ENCODE peak calls at places on chromosomes 11 and 22, in eight cellular contexts. G is AG09319, P is upper lobe of left lung, T is ovary, D is GM10248, N is mesothelial cell of epicardium, W is AG04449, U is cardiac fibroblast. Q is an unnamed sample.

GRCh38 chr22:43992331-43992821 is 31.7 kb upstream of the PARVB start:
- DNase-seq in T (no peak), P (no peak), D (no peak), U (peak; percentile 17), G (no peak), W (peak; percentile 7), N (no peak), Q (no peak)

GRCh38 chr11:921921-922678 is 3.6 kb upstream of the AP2A2 start:
- DNase-seq in T (no peak), G (no peak), D (no peak), N (no peak), P (no peak), W (no peak), U (no peak), Q (no peak)

GRCh38 chr11:123183391-123184099 is 11.5 kb downstream of the CLMP start:
- DNase-seq in U (no peak), D (no peak), N (no peak), W (no peak), T (no peak), P (no peak), G (no peak), Q (no peak)

GRCh38 chr22:18078329-18079041 is 695 bp downstream of the PEX26 start:
- DNase-seq in U (peak; percentile 25), D (peak; percentile 46), N (no peak), W (no peak), T (no peak), P (peak; percentile 53), G (no peak), Q (no peak)

GRCh38 chr11:133162228-133162627 is 370.1 kb downstream of the OPCML start:
- DNase-seq in W (no peak), P (no peak), T (no peak), G (no peak), N (no peak), U (no peak), D (no peak), Q (no peak)

GRCh38 chr11:31110825-31111224 is 258.7 kb downstream of the DCDC1 start:
- DNase-seq in N (no peak), W (no peak), G (no peak), D (no peak), P (no peak), T (no peak), U (peak; percentile 1), Q (no peak)

GRCh38 chr11:16070573-16070972 is 285.8 kb downstream of the SOX6 start:
- DNase-seq in U (no peak), T (no peak), N (no peak), D (no peak), P (no peak), W (no peak), G (no peak), Q (no peak)

GRCh38 chr11:62552931-62553838 is 6.6 kb upstream of the AHNAK start:
- DNase-seq in T (peak; percentile 82), W (peak; percentile 77), P (peak; percentile 97), G (peak; percentile 84), U (peak; percentile 95), D (no peak), N (no peak), Q (peak; percentile 92)

GRCh38 chr11:82043316-82043715 is 690.3 kb downstream of the FAM181B start:
- DNase-seq in N (no peak), G (no peak), U (no peak), D (no peak), W (no peak), P (no peak), T (no peak), Q (no peak)

GRCh38 chr11:662689-663274 is 25.7 kb downstream of the DRD4 start:
- DNase-seq in G (no peak), D (peak; percentile 75), N (no peak), P (peak; percentile 58), W (no peak), U (peak; percentile 74), T (peak; percentile 68), Q (no peak)

GRCh38 chr22:23682082-23682481 is 8.7 kb upstream of the RGL4 start:
- DNase-seq in W (no peak), P (no peak), G (no peak), N (no peak), T (no peak), D (no peak), U (no peak), Q (no peak)

GRCh38 chr22:44711701-44712100 is 9.7 kb downstream of the PRR5 start:
- DNase-seq in T (no peak), D (no peak), W (no peak), U (no peak), N (no peak), G (no peak), P (no peak), Q (no peak)

GRCh38 chr11:117563556-117563955 is 233.5 kb downstream of the DSCAML1 start:
- DNase-seq in P (no peak), U (no peak), T (no peak), W (no peak), D (no peak), N (no peak), G (no peak), Q (no peak)

GRCh38 chr11:119483881-119484371 is 61.0 kb upstream of the THY1 start:
- DNase-seq in P (no peak), N (peak; percentile 20), D (no peak), U (no peak), W (no peak), G (no peak), T (no peak), Q (no peak)

GRCh38 chr22:47055921-47056320 is 293.5 kb downstream of the TBC1D22A start:
- DNase-seq in D (no peak), W (no peak), G (no peak), N (no peak), T (no peak), U (no peak), P (no peak), Q (no peak)

GRCh38 chr11:68994161-68994890 is 13.5 kb upstream of the MRGPRD start:
- DNase-seq in T (no peak), D (no peak), N (peak; percentile 29), U (no peak), P (no peak), G (no peak), W (no peak), Q (no peak)

GRCh38 chr11:130315354-130315970 is 745 bp upstream of the ZBTB44 start:
- DNase-seq in U (no peak), G (no peak), T (peak; percentile 27), N (peak; percentile 42), D (peak; percentile 75), W (no peak), P (peak; percentile 60), Q (no peak)

GRCh38 chr11:61332266-61332822 is 561 bp downstream of the DDB1 start:
- DNase-seq in U (peak; percentile 27), P (no peak), G (no peak), T (no peak), W (no peak), D (no peak), N (no peak), Q (no peak)

GRCh38 chr11:36493332-36493731 is 16.7 kb downstream of the TRAF6 start:
- DNase-seq in G (no peak), P (no peak), T (no peak), N (no peak), W (no peak), D (no peak), U (no peak), Q (no peak)

GRCh38 chr11:79367844-79368243 is 73.0 kb downstream of the TENM4 start:
- DNase-seq in G (no peak), D (no peak), T (no peak), W (no peak), P (no peak), N (no peak), U (no peak), Q (no peak)

GRCh38 chr11:79371724-79372123 is 69.1 kb downstream of the TENM4 start:
- DNase-seq in D (no peak), T (no peak), W (no peak), N (no peak), U (no peak), G (no peak), P (no peak), Q (no peak)

GRCh38 chr11:79369094-79369493 is 71.7 kb downstream of the TENM4 start:
- DNase-seq in D (no peak), N (no peak), W (no peak), T (no peak), G (no peak), U (no peak), P (no peak), Q (no peak)

GRCh38 chr11:79374707-79375106 is 66.1 kb downstream of the TENM4 start:
- DNase-seq in P (no peak), N (no peak), G (no peak), T (no peak), D (no peak), U (no peak), W (no peak), Q (no peak)

DNA sequence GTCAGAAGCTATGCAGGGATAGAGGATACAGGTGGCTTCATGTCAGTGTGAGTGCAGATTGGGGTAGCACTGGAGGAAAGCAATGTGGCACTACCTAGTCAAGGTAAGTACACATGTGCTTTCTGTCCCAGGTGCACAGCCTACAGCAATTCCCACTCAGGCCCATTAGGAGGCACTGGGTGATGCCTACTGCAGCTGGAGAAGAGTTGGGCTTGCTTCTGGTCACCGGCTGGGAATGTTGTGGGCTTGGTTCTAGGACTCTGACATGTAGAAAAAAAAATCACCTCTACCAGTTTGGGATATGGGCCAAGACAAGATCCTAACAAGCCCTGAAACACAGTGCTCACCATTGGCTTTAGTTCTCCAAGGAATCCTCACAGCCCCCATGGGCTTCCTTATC is 69.7 kb downstream of the TENM4 start:
- DNase-seq in P (no peak), T (no peak), U (no peak), D (no peak), G (no peak), W (no peak), N (no peak), Q (no peak)
- TF ChIP-seq CTCF in P (no peak), T (no peak), U (no peak), D (no peak), G (no peak), W (no peak), N (no peak), Q (peak; percentile 22)

DNA sequence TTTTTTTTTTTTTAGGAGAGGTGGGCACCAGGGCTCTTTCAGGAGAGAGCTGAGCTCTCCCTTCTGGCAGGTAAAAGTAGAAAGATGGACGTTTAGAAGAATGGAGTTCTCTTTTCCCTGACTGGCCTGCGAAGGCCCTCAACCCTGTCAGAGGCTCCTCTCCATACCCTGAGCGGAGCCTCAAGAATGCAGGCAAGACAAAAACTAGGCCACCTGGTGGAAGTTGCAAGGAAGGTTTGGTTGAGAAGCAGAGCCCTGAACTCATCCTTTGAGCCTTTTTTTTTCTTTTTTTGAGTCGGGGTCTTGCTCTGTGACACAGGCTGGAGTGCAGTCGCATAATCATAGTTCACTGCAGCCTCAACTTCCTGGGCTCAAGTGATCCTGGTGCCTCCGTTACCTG is 1.4 kb downstream of the OTOG start:
- DNase-seq in W (no peak), G (no peak), T (no peak), P (no peak), U (no peak), N (no peak), D (no peak), Q (no peak)
- TF ChIP-seq CTCF in W (no peak), G (no peak), T (no peak), P (no peak), U (no peak), N (peak; percentile 14), D (no peak), Q (peak; percentile 21)

GRCh38 chr22:24937114-24937513 is 9.4 kb downstream of the LHFPL7 start:
- DNase-seq in U (peak; percentile 58), D (no peak), N (no peak), W (no peak), G (no peak), P (no peak), T (no peak), Q (no peak)
- TF ChIP-seq CTCF in U (peak; percentile 46), D (peak; percentile 21), N (no peak), W (no peak), G (no peak), P (no peak), T (no peak), Q (peak; percentile 48)

GRCh38 chr11:80727315-80727714 is 1286.5 kb upstream of the TENM4 start:
- DNase-seq in N (no peak), D (peak; percentile 8), U (peak; percentile 58), P (no peak), T (no peak), G (no peak), W (no peak), Q (no peak)
- TF ChIP-seq CTCF in N (no peak), D (peak; percentile 34), U (peak; percentile 43), P (no peak), T (no peak), G (no peak), W (no peak), Q (peak; percentile 47)